ENCODE peak calls at places on chromosome 4, in four cellular contexts. R is HepG2, G is HEK293T, T is K562. Y is an unnamed sample.

GRCh38 chr4:89737888-89738287 is 99.1 kb downstream of the SNCA start:
- DNase-seq in G (no peak), R (no peak), T (no peak), Y (no peak)

GRCh38 chr4:86825511-86825910 is 23.7 kb downstream of the SLC10A6 start:
- DNase-seq in G (no peak), R (no peak), T (no peak), Y (no peak)

GRCh38 chr4:85475631-85476233 is 782 bp downstream of the ARHGAP24 start:
- DNase-seq in G (no peak), R (no peak), T (no peak), Y (no peak)

GRCh38 chr4:1721666-1722550 is 587 bp downstream of the TACC3 start:
- DNase-seq in R (no peak), T (no peak), G (no peak), Y (no peak)

GRCh38 chr4:80307774-80308465 is 27.6 kb upstream of the CFAP299 start:
- DNase-seq in R (no peak), G (peak; percentile 37), T (peak; percentile 42), Y (no peak)

GRCh38 chr4:149077142-149077541 is 634.9 kb upstream of the NR3C2 start:
- DNase-seq in G (no peak), T (peak; percentile 36), R (no peak), Y (no peak)

GRCh38 chr4:134518574-134519217 is 317.1 kb upstream of the PABPC4L start:
- DNase-seq in G (no peak), R (no peak), T (no peak), Y (no peak)

GRCh38 chr4:1251773-1252066 is 2.8 kb upstream of the CTBP1 start:
- DNase-seq in R (no peak), T (no peak), G (no peak), Y (no peak)

GRCh38 chr4:54015421-54016065 is 48.9 kb downstream of the CHIC2 start:
- DNase-seq in G (no peak), R (no peak), T (no peak), Y (no peak)

GRCh38 chr4:158998624-158999023 is 104.3 kb upstream of the RAPGEF2 start:
- DNase-seq in T (no peak), R (no peak), G (peak; percentile 54), Y (no peak)

GRCh38 chr4:3526456-3526855 is 5.8 kb downstream of the LRPAP1 start:
- DNase-seq in T (no peak), G (no peak), R (no peak), Y (peak; percentile 12)

GRCh38 chr4:1602621-1603412 is 81.3 kb downstream of the FAM53A start:
- DNase-seq in G (no peak), T (no peak), R (no peak), Y (no peak)

GRCh38 chr4:2243682-2244380 is 1.9 kb upstream of the HAUS3 start:
- DNase-seq in G (peak; percentile 20), R (peak; percentile 18), T (peak; percentile 71), Y (peak; percentile 29)

GRCh38 chr4:108165601-108166000 is 3.1 kb downstream of the LEF1 start:
- DNase-seq in T (peak; percentile 16), R (no peak), G (no peak), Y (no peak)

GRCh38 chr4:174365018-174365587 is 81.4 kb downstream of the CEP44 start:
- DNase-seq in G (peak; percentile 20), T (peak; percentile 68), R (peak; percentile 30), Y (no peak)

GRCh38 chr4:179836179-179837075 is 2394.2 kb upstream of the AGA start:
- DNase-seq in G (no peak), T (no peak), R (no peak), Y (no peak)

GRCh38 chr4:7653510-7654414 is 219.0 kb upstream of the PSAPL1 start:
- DNase-seq in T (no peak), G (no peak), R (no peak), Y (no peak)

GRCh38 chr4:109233585-109233984 is 68.9 kb downstream of the COL25A1 start:
- DNase-seq in G (no peak), T (no peak), R (no peak), Y (no peak)

GRCh38 chr4:102494603-102495002 is 6.6 kb upstream of the NFKB1 start:
- DNase-seq in R (no peak), T (no peak), G (no peak), Y (no peak)

GRCh38 chr4:622071-622995 is 3.0 kb upstream of the PDE6B start:
- DNase-seq in R (no peak), G (no peak), T (no peak), Y (no peak)

GRCh38 chr4:35970366-35970960 is 273.9 kb downstream of the ARAP2 start:
- DNase-seq in T (no peak), R (no peak), G (no peak), Y (no peak)

GRCh38 chr4:6574747-6575502 is at the start of gene MAN2B2:
- DNase-seq in G (peak; percentile 98), R (peak; percentile 66), T (peak; percentile 89), Y (peak; percentile 89)

GRCh38 chr4:168685136-168685535 is 188.3 kb downstream of the PALLD start:
- DNase-seq in G (no peak), R (no peak), T (no peak), Y (no peak)

GRCh38 chr4:168678751-168679366 is 182.0 kb downstream of the PALLD start:
- DNase-seq in T (no peak), R (no peak), G (no peak), Y (no peak)

GRCh38 chr4:168683595-168683994 is 186.7 kb downstream of the PALLD start:
- DNase-seq in T (no peak), G (no peak), R (no peak), Y (no peak)

GRCh38 chr4:168679397-168680176 is 182.7 kb downstream of the PALLD start:
- DNase-seq in R (peak; percentile 58), T (no peak), G (no peak), Y (no peak)

DNA sequence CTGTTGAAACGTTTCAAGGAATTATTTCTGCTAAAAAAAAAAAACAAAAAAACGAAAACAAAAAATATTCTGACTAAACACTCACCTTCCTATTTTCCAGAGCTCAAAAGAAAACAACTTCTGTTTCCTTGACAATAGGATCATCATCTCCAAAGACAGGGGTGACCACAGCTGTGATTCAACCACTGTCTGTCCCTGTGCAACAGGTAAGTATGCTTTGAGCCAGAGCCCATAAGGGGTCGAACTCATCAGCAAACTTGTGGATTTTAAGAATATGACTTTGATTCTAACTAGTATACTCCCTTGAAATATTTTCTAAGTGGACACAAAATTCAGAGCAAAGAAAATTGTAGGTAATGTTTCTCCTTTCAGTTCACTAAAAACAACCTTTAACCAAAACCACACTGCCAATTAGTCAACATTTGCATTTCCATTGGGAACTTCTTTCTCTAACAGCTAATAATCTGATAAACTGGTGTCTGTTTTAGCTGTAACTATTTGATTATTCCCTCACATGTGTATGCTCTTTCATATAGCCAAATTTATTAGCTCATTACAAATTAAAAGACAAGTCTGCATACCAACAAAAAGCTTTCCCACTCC is 186.1 kb downstream of the PALLD start:
- DNase-seq in G (no peak), T (no peak), R (no peak), Y (no peak)
- TF ChIP-seq ELF4 in G (no peak), T (no peak), R (no peak), Y (no peak)

GRCh38 chr4:30717208-30718020 is 2.8 kb upstream of the PCDH7 start:
- DNase-seq in T (no peak), G (peak; percentile 20), R (no peak), Y (peak; percentile 76)

GRCh38 chr4:30718021-30718888 is 1.9 kb upstream of the PCDH7 start:
- DNase-seq in T (no peak), R (no peak), G (peak; percentile 33), Y (peak; percentile 66)

GRCh38 chr4:30719363-30720020 is 677 bp upstream of the PCDH7 start:
- DNase-seq in R (no peak), G (peak; percentile 26), T (no peak), Y (peak; percentile 71)

GRCh38 chr4:30720021-30720655 is at the start of gene PCDH7:
- DNase-seq in R (no peak), T (no peak), G (peak; percentile 12), Y (peak; percentile 67)

DNA sequence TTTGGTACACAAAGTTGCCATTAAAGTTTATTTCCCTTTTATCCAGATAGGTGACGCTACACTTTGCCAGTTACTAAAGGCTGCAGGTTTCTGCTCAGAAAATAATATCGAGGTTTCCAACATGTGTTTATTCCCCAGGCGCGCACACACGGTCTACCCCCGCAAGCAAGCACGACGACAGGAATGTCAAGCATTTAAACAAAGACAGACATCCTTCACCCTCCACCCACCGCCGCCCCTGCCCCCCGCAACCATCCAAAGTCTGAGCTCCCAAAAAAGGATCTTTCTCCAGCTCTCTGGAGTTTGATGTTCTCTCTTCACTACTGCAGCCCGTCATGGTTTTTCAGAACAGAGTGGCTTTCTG is 1.3 kb upstream of the PCDH7 start:
- DNase-seq in R (no peak), T (no peak), G (no peak), Y (no peak)
- TF ChIP-seq ELF4 in R (no peak), T (no peak), G (no peak), Y (no peak)

DNA sequence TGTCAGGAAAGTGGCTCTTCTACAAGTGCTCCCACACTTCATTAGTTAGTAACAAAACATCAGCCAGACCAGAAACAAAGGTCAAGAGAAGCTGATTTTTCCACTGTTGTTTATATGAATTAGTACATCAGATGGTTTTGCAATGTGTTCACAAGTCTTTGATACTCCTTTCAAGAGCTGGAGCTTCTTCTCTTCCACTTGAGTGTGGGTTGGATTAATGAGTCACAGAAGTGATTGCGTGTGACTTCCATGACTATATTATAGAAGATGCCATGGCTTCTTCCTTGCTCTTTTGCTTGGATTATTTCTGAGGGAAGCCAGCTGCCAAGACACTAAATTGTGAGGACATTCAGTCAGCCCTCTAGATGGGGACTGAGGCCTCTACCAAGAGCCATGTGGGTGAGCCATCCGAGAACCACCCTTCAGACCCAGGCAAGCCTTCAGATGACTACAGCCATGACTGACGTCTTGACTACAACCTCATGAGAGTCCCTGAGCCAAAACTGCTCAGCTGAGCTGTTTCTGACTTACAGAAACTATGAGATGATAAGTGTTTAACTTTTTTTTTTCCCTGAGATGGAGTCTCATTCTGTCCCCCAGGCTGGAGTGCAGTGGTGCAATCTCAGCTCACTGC is 18.1 kb downstream of the SOWAHB start:
- DNase-seq in R (no peak), G (no peak), T (no peak), Y (no peak)
- TF ChIP-seq ELF4 in R (no peak), G (no peak), T (no peak), Y (no peak)

GRCh38 chr4:118774989-118775388 is 60.9 kb downstream of the SEC24D start:
- DNase-seq in G (no peak), T (no peak), R (no peak), Y (no peak)

GRCh38 chr4:118770741-118771187 is 65.2 kb downstream of the SEC24D start:
- DNase-seq in R (no peak), G (no peak), T (no peak), Y (no peak)

GRCh38 chr4:118773082-118773792 is 62.7 kb downstream of the SEC24D start:
- DNase-seq in G (no peak), R (no peak), T (no peak), Y (no peak)

GRCh38 chr4:118774321-118774720 is 61.6 kb downstream of the SEC24D start:
- DNase-seq in T (no peak), G (no peak), R (no peak), Y (no peak)

GRCh38 chr4:118772149-118773081 is 63.5 kb downstream of the SEC24D start:
- DNase-seq in T (peak; percentile 44), R (peak; percentile 18), G (peak; percentile 39), Y (no peak)
- TF ChIP-seq ELF4 in T (no peak), R (no peak), G (no peak), Y (no peak)

GRCh38 chr4:163556169-163556568 is 61.7 kb downstream of the TMA16 start:
- DNase-seq in R (no peak), G (no peak), T (no peak), Y (no peak)
- TF ChIP-seq ELF4 in R (no peak), G (no peak), T (no peak), Y (no peak)

Y was measured in WTC11.